ENCODE peak calls at places on chromosomes 1 and 21, in six cellular contexts. D is lung microvascular endothelial cell; A is DMS79 treated with DMSO at 0.1 percent for 48 hours; F is BJ; L is naive thymus-derived CD4-positive, alpha-beta T cell; B is IMR-90. X is an unnamed sample.

GRCh38 chr1:222995230-222995580 is 147.8 kb downstream of the TLR5 start:
- DNase-seq in D (no peak), A (no peak), F (no peak), L (no peak), B (no peak), X (no peak)

GRCh38 chr1:40939320-40940059 is 40.0 kb upstream of the CTPS1 start:
- DNase-seq in D (peak; percentile 60), A (no peak), F (peak; percentile 18), L (no peak), B (peak; percentile 70), X (peak; percentile 35)

GRCh38 chr1:96559707-96560588 is 161.6 kb upstream of the PTBP2 start:
- DNase-seq in D (no peak), A (no peak), F (peak; percentile 85), L (no peak), B (peak; percentile 99), X (no peak)

GRCh38 chr1:116414364-116414763 is 41.3 kb downstream of the ATP1A1 start:
- DNase-seq in D (no peak), A (no peak), F (no peak), L (no peak), B (no peak), X (no peak)

GRCh38 chr1:54986532-54986931 is 6.1 kb downstream of the TMEM61 start:
- DNase-seq in D (no peak), A (no peak), F (no peak), L (no peak), B (no peak), X (no peak)

GRCh38 chr1:235783148-235783776 is 83.4 kb downstream of the LYST start:
- DNase-seq in D (peak; percentile 67), A (peak; percentile 66), F (peak; percentile 24), L (no peak), B (peak; percentile 73), X (no peak)

GRCh38 chr1:6466751-6467150 is 778 bp upstream of the TNFRSF25 start:
- DNase-seq in D (no peak), A (no peak), F (no peak), L (no peak), B (no peak), X (no peak)

GRCh38 chr1:9689971-9690381 is 38.4 kb downstream of the PIK3CD start:
- DNase-seq in D (peak; percentile 34), A (peak; percentile 20), F (no peak), L (peak; percentile 13), B (no peak), X (peak; percentile 68)

GRCh38 chr1:167126317-167126716 is 32.4 kb downstream of the STYXL2 start:
- DNase-seq in D (no peak), A (no peak), F (no peak), L (no peak), B (no peak), X (no peak)

GRCh38 chr1:6389971-6390370 is 3.6 kb downstream of the ACOT7 start:
- DNase-seq in D (no peak), A (peak; percentile 98), F (no peak), L (no peak), B (no peak), X (no peak)

GRCh38 chr21:31386006-31386405 is 41.9 kb upstream of the TIAM1 start:
- DNase-seq in D (no peak), A (no peak), F (no peak), L (no peak), B (no peak), X (no peak)

GRCh38 chr1:231274119-231274825 is 33.3 kb downstream of the GNPAT start:
- DNase-seq in D (no peak), A (no peak), F (no peak), L (no peak), B (no peak), X (no peak)

GRCh38 chr1:45213892-45214291 is 7.5 kb upstream of the ZSWIM5 start:
- DNase-seq in D (no peak), A (no peak), F (no peak), L (no peak), B (no peak), X (no peak)

GRCh38 chr21:37172646-37173045 is 94.5 kb downstream of the VPS26C start:
- DNase-seq in D (no peak), A (no peak), F (no peak), L (no peak), B (no peak), X (no peak)

GRCh38 chr1:2304921-2305681 is 77.0 kb downstream of the SKI start:
- DNase-seq in D (no peak), A (no peak), F (no peak), L (no peak), B (no peak), X (no peak)

GRCh38 chr21:44327603-44327974 is 11.6 kb downstream of the CFAP410 start:
- DNase-seq in D (no peak), A (no peak), F (no peak), L (no peak), B (no peak), X (no peak)

GRCh38 chr1:26784023-26784871 is 3.5 kb upstream of the PIGV start:
- DNase-seq in D (peak; percentile 60), A (no peak), F (no peak), L (no peak), B (peak; percentile 80), X (peak; percentile 71)

GRCh38 chr1:6205849-6206845 is at the start of gene RNF207:
- DNase-seq in D (peak; percentile 43), A (peak; percentile 56), F (no peak), L (peak; percentile 25), B (peak; percentile 47), X (no peak)

GRCh38 chr1:160208179-160209040 is 3.2 kb downstream of the PEA15 start:
- DNase-seq in D (peak; percentile 48), A (no peak), F (no peak), L (no peak), B (no peak), X (no peak)

GRCh38 chr1:157197906-157198435 is 59.8 kb upstream of the ETV3 start:
- DNase-seq in D (no peak), A (no peak), F (no peak), L (no peak), B (no peak), X (no peak)

GRCh38 chr1:112706505-112707216 is at the start of gene RHOC:
- DNase-seq in D (peak; percentile 76), A (peak; percentile 57), F (no peak), L (no peak), B (peak; percentile 56), X (peak; percentile 84)

GRCh38 chr1:22936681-22937080 is 36.0 kb downstream of the LACTBL1 start:
- DNase-seq in D (no peak), A (no peak), F (no peak), L (no peak), B (no peak), X (peak; percentile 29)

GRCh38 chr1:36187800-36188593 is 32.0 kb downstream of the MAP7D1 start:
- DNase-seq in D (peak; percentile 94), A (peak; percentile 74), F (peak; percentile 50), L (peak; percentile 56), B (peak; percentile 92), X (peak; percentile 91)

GRCh38 chr1:93448292-93448982 is 519 bp downstream of the FNBP1L start:
- DNase-seq in D (peak; percentile 28), A (peak; percentile 69), F (no peak), L (no peak), B (no peak), X (no peak)

GRCh38 chr21:31987696-31988095 is 114.9 kb downstream of the HUNK start:
- DNase-seq in D (no peak), A (no peak), F (no peak), L (no peak), B (no peak), X (no peak)

GRCh38 chr1:54287176-54287650 is 87.2 kb downstream of the MRPL37 start:
- DNase-seq in D (peak; percentile 58), A (peak; percentile 95), F (peak; percentile 59), L (peak; percentile 21), B (peak; percentile 55), X (peak; percentile 98)

GRCh38 chr1:174911626-174912025 is 88.1 kb upstream of the CACYBP start:
- DNase-seq in D (no peak), A (no peak), F (peak; percentile 41), L (no peak), B (no peak), X (no peak)

GRCh38 chr1:19750101-19750881 is 49.4 kb downstream of the TMCO4 start:
- DNase-seq in D (no peak), A (no peak), F (no peak), L (no peak), B (peak; percentile 46), X (no peak)

GRCh38 chr1:202642619-202643291 is 67.5 kb downstream of the SYT2 start:
- DNase-seq in D (no peak), A (no peak), F (no peak), L (no peak), B (no peak), X (no peak)

GRCh38 chr1:119132179-119132578 is 8.3 kb downstream of the WARS2 start:
- DNase-seq in D (no peak), A (peak; percentile 57), F (no peak), L (no peak), B (no peak), X (peak; percentile 27)

GRCh38 chr1:1370771-1371300 is 4.2 kb downstream of the AURKAIP1 start:
- DNase-seq in D (no peak), A (no peak), F (no peak), L (no peak), B (no peak), X (no peak)

GRCh38 chr21:35075546-35075945 is 26.4 kb upstream of the RUNX1 start:
- DNase-seq in D (no peak), A (no peak), F (no peak), L (no peak), B (peak; percentile 82), X (peak; percentile 26)

GRCh38 chr1:244063498-244063897 is 12.4 kb downstream of the ZBTB18 start:
- DNase-seq in D (no peak), A (no peak), F (no peak), L (no peak), B (no peak), X (no peak)

GRCh38 chr1:159916240-159917051 is 8.9 kb downstream of the TAGLN2 start:
- DNase-seq in D (peak; percentile 64), A (no peak), F (no peak), L (no peak), B (peak; percentile 91), X (no peak)

GRCh38 chr1:179175011-179175934 is 54.2 kb downstream of the ABL2 start:
- DNase-seq in D (no peak), A (no peak), F (peak; percentile 81), L (no peak), B (peak; percentile 55), X (no peak)

GRCh38 chr21:18204931-18205330 is 39.7 kb upstream of the CHODL start:
- DNase-seq in D (peak; percentile 33), A (no peak), F (no peak), L (no peak), B (no peak), X (no peak)

GRCh38 chr1:59116920-59117542 is 179.9 kb upstream of the FGGY start:
- DNase-seq in D (no peak), A (no peak), F (peak; percentile 26), L (no peak), B (peak; percentile 56), X (no peak)

X was measured in tibial artery.